ENCODE peak calls at places on chromosomes 4 and X, in five cellular contexts. M is GM12878, A is K562, F is A549, I is HCT116. G is an unnamed sample.

GRCh38 chr4:7699040-7699439 is 240.6 kb downstream of the AFAP1 start:
- DNase-seq in M (no peak), A (no peak), F (no peak), I (no peak), G (no peak)

GRCh38 chr4:41478518-41478917 is 59.4 kb upstream of the LIMCH1 start:
- DNase-seq in M (no peak), A (no peak), F (no peak), I (no peak), G (no peak)

GRCh38 chr4:121484633-121485032 is 103.8 kb upstream of the QRFPR start:
- DNase-seq in M (no peak), A (peak), F (peak), I (peak), G (peak)

GRCh38 chr4:113397114-113397701 is 347.8 kb downstream of the ANK2 start:
- DNase-seq in M (no peak), A (no peak), F (no peak), I (no peak), G (no peak)

GRCh38 chr4:89765966-89766365 is 71.0 kb downstream of the SNCA start:
- DNase-seq in M (no peak), A (no peak), F (no peak), I (no peak), G (no peak)

GRCh38 chr4:138290803-138291202 is 48.7 kb upstream of the SLC7A11 start:
- DNase-seq in M (no peak), A (no peak), F (no peak), I (no peak), G (no peak)

GRCh38 chrX:21723097-21723496 is 34.8 kb downstream of the SMPX start:
- DNase-seq in M (no peak), A (no peak), F (no peak), I (no peak), G (peak)

GRCh38 chrX:74535211-74535621 is 79.2 kb downstream of the RLIM start:
- DNase-seq in M (no peak), A (peak), F (peak), I (peak), G (peak)

GRCh38 chr4:154559141-154559841 is 3.5 kb upstream of the FGB start:
- DNase-seq in M (no peak), A (peak), F (peak), I (peak), G (peak)

GRCh38 chr4:177222776-177223175 is 86.9 kb upstream of the NEIL3 start:
- DNase-seq in M (no peak), A (no peak), F (no peak), I (no peak), G (no peak)

GRCh38 chr4:74875451-74875850 is 57.5 kb upstream of the PARM1 start:
- DNase-seq in M (no peak), A (no peak), F (no peak), I (no peak), G (no peak)

GRCh38 chr4:102586002-102586643 is 85.0 kb downstream of the NFKB1 start:
- DNase-seq in M (peak), A (no peak), F (no peak), I (no peak), G (no peak)

GRCh38 chr4:130074096-130074495 is 978.1 kb downstream of the C4orf33 start:
- DNase-seq in M (no peak), A (no peak), F (no peak), I (no peak), G (no peak)

GRCh38 chrX:31353095-31353494 is 281.3 kb upstream of the FTHL17 start:
- DNase-seq in M (no peak), A (no peak), F (no peak), I (no peak), G (no peak)

GRCh38 chr4:100982345-100982744 is 365.0 kb downstream of the PPP3CA start:
- DNase-seq in M (no peak), A (no peak), F (no peak), I (no peak), G (peak)

GRCh38 chr4:54082168-54082567 is 17.8 kb upstream of the CHIC2 start:
- DNase-seq in M (no peak), A (no peak), F (peak), I (peak), G (no peak)

GRCh38 chr4:56622176-56622575 is 58.9 kb downstream of the HOPX start:
- DNase-seq in M (no peak), A (no peak), F (no peak), I (no peak), G (no peak)

GRCh38 chrX:140141444-140142029 is 176.2 kb upstream of the CXorf66 start:
- DNase-seq in M (peak), A (peak), F (peak), I (peak), G (peak)

GRCh38 chr4:39814403-39815185 is 116.7 kb downstream of the UBE2K start:
- DNase-seq in M (no peak), A (no peak), F (peak), I (peak), G (peak)

GRCh38 chrX:27309406-27309805 is 153.7 kb downstream of the PPP4R3C start:
- DNase-seq in M (no peak), A (no peak), F (no peak), I (no peak), G (no peak)

GRCh38 chrX:120244735-120245498 is 5.7 kb upstream of the ZBTB33 start:
- DNase-seq in M (no peak), A (peak), F (peak), I (peak), G (peak)

GRCh38 chrX:120253784-120254183 is 3.2 kb downstream of the ZBTB33 start:
- DNase-seq in M (no peak), A (no peak), F (no peak), I (no peak), G (no peak)

GRCh38 chrX:120251471-120252011 is 929 bp downstream of the ZBTB33 start:
- DNase-seq in M (no peak), A (peak), F (peak), I (no peak), G (peak)

DNA sequence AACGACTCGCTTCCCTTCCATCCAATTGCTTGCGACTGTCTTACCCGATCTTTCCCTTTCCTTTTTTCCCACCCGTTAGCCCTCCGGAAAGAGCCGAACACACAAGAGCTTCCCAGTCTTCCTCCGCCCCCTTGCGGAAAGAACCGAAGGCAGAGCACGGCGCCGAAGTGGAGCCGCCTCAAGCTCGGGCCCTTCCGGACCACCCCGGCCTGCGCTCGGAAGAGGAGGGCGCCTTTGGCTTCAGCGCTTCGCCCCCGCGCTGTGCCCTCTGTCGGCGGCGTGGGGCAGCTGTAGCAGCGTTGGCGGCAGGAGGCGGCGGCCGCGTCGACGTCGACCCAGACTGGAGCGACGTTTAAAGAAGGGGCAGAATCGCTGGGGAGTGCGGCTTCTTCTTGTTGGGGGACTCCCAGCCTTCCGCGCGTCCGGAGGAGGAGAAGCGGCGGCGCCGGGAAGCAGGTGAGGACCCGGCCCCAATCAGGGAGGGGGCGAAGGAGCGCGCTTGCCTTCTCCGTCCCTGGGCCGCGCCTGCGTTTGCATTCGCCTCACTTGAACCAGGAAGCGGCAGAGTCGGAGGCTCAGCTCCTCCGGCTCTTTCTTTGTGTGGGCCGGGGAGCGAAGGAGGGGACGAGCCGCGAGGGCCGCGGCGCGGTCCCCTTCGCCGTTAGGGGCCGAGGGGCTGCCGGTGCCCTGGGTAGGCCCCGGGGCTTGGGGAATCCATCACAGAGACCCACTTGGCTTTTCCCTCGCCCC is at the start of gene ZBTB33:
- DNase-seq in M (peak), A (peak), F (peak), I (peak), G (peak)
- TF ChIP-seq POLR2A in M (peak), A (peak), F (peak), I (no peak), G (no peak)

GRCh38 chr4:155974476-155974749 is 20.7 kb upstream of the CTSO start:
- DNase-seq in M (peak), A (no peak), F (no peak), I (no peak), G (no peak)

GRCh38 chr4:155973639-155974475 is 20.2 kb upstream of the CTSO start:
- DNase-seq in M (no peak), A (no peak), F (no peak), I (no peak), G (no peak)

GRCh38 chr4:155967098-155967497 is 13.4 kb upstream of the CTSO start:
- DNase-seq in M (no peak), A (no peak), F (no peak), I (no peak), G (no peak)

GRCh38 chr4:155974957-155975356 is 21.3 kb upstream of the CTSO start:
- DNase-seq in M (no peak), A (no peak), F (no peak), I (no peak), G (no peak)

GRCh38 chr4:155972098-155972497 is 18.4 kb upstream of the CTSO start:
- DNase-seq in M (peak), A (peak), F (peak), I (peak), G (peak)
- TF ChIP-seq CTCF in M (peak), A (no peak), F (peak), I (peak), G (peak)

GRCh38 chr4:158810487-158811215 is 41.8 kb downstream of the FNIP2 start:
- DNase-seq in M (no peak), A (no peak), F (peak), I (peak), G (no peak)

GRCh38 chr4:158811216-158811540 is 42.4 kb downstream of the FNIP2 start:
- DNase-seq in M (no peak), A (no peak), F (no peak), I (no peak), G (no peak)

GRCh38 chr4:158811704-158812103 is 42.9 kb downstream of the FNIP2 start:
- DNase-seq in M (no peak), A (peak), F (no peak), I (no peak), G (peak)

GRCh38 chr4:158808399-158808798 is 39.6 kb downstream of the FNIP2 start:
- DNase-seq in M (no peak), A (no peak), F (no peak), I (no peak), G (no peak)

DNA sequence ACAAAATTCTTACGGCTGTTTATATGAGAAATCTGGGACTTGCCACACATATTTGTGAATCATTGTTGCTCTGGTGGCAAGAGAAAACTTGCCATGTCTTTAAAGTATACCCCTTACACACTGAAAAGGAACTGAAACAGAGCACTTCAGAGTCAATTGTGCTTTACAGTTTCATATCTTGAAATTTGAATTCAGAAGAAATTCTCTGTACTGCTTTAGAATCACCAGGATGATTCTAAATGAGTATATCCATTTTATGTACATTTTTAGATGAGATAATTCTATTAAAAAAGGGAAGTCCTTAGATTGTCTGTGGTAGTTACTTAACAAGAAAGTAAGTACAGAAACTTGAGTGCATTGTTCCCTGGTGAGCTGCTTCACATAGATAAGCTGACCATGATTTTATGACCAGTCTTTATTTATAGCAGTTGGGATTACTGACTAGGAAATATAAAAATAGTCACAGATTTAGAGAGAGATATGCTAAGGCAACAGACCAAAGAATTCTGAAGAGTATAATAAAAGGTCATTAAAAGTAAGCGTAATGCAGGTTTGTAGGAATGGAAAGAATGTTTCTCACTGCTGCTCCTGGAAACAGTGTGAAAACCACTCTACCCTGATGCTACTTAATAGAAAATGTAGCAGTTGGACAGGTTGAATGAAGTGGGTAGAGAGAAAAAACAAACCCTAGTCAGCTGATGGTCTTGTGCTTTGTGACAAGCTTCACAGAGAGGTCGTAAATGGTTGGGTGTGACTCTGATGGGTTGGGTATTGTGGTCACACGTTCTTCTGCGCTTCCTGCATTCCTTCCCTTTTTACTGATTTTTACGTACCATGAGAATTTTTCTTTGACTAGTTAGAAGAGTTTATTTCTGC is 41.0 kb downstream of the FNIP2 start:
- DNase-seq in M (peak), A (peak), F (peak), I (peak), G (peak)
- TF ChIP-seq MAX in M (no peak), A (no peak), F (no peak), I (no peak), G (no peak)

GRCh38 chrX:40644821-40645358 is 2.5 kb downstream of the CXorf38 start:
- DNase-seq in M (peak), A (peak), F (peak), I (no peak), G (peak)
- TF ChIP-seq POLR2A in M (peak), A (no peak), F (no peak), I (no peak), G (no peak)

GRCh38 chrX:125646195-125646594 is 326.5 kb downstream of the TEX13C start:
- DNase-seq in M (no peak), A (peak), F (peak), I (no peak), G (peak)
- TF ChIP-seq CTCF in M (peak), A (peak), F (no peak), I (no peak), G (peak)

GRCh38 chr4:6204098-6204497 is 3.7 kb upstream of the JAKMIP1 start:
- DNase-seq in M (no peak), A (no peak), F (no peak), I (no peak), G (no peak)

GRCh38 chr4:6205973-6206372 is 5.6 kb upstream of the JAKMIP1 start:
- DNase-seq in M (no peak), A (no peak), F (no peak), I (no peak), G (no peak)

GRCh38 chr4:6205584-6205965 is 5.2 kb upstream of the JAKMIP1 start:
- DNase-seq in M (no peak), A (no peak), F (no peak), I (no peak), G (no peak)

GRCh38 chr4:6206771-6207290 is 6.5 kb upstream of the JAKMIP1 start:
- DNase-seq in M (no peak), A (no peak), F (no peak), I (no peak), G (no peak)

DNA sequence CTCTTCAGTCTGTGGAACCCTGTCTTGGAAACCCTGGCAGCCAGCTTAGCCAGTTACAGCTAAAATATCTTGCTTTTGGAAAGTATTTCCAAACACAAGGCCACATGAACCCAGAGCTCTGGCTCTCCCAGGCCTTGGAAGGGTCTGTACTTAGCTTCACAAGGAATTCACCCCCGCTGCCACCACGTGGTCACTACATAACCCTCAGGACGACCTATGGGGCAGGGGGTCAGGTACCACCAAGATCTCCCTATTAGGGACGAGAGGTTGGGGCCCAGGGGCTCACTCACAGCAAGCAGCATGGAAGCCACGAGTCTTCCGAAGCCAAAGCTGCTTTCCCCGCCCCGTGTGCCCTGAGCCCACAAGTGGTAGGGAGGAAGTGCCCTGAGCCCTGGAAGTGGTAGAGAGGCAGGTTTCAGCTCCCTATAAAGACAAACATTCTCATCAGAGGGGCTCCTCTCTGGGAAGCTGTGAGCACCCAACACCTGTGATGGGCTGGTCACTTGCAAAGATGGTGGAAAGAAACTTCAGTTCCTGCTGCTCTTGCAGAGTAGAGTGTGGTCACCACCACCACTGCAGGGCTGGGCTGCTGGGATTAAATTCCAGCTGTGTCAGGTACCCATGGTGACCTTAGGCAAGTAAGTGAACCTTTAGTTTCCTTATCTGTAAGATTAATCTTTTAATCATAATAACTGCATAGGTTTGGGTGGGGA is 4.7 kb upstream of the JAKMIP1 start:
- DNase-seq in M (no peak), A (no peak), F (no peak), I (no peak), G (no peak)
- TF ChIP-seq MAX in M (no peak), A (no peak), F (no peak), I (no peak), G (no peak)

GRCh38 chrX:129772796-129773431 is 6.8 kb upstream of the SASH3 start:
- DNase-seq in M (peak), A (no peak), F (no peak), I (no peak), G (peak)
- TF ChIP-seq POLR2A in M (peak), A (no peak), F (no peak), I (no peak), G (no peak)

DNA sequence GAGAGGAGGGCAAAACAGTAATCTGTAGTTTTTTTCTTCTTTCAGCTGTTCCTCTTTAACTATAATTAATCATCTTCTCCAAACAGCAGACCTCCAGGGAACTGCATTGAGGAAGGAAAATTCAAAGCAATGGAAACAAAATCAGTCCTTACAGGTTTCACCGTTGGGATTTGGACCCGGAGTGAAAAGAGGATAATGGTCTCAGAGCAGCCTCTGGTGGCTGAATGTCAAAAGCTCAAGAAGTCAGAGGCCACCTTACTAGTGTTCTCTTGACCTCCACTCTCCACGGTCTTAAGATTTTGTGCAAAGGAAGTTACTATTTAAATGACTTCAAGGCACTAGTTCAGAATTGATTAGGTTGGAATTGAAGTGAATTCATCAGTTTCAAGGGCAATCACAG is 16.0 kb upstream of the MID1 start:
- DNase-seq in M (no peak), A (peak), F (peak), I (peak), G (peak)
- TF ChIP-seq CTCF in M (peak), A (peak), F (peak), I (peak), G (peak)

GRCh38 chr4:78477276-78477675 is 74.3 kb upstream of the ANXA3 start:
- DNase-seq in M (no peak), A (no peak), F (no peak), I (no peak), G (no peak)
- TF ChIP-seq MAX in M (no peak), A (no peak), F (no peak), I (no peak), G (no peak)